ENCODE peak calls at places on chromosomes 3 and 15, in six cellular contexts. U is HCT116, W is GM12878, J is HepG2, I is H1, N is SK-N-SH. C is an unnamed sample.

GRCh38 chr3:150653110-150653561 is 50.0 kb downstream of the SELENOT start:
- DNase-seq in I (no peak), U (no peak), N (no peak), W (peak), J (no peak), C (no peak)

GRCh38 chr3:129119365-129120100 is 2.1 kb downstream of the RAB43 start:
- DNase-seq in N (no peak), I (no peak), J (peak), U (no peak), W (no peak), C (no peak)

GRCh38 chr15:39666671-39667070 is 85.8 kb downstream of the THBS1 start:
- DNase-seq in N (no peak), U (no peak), J (no peak), I (no peak), W (no peak), C (no peak)

GRCh38 chr3:191963182-191963581 is 502.2 kb downstream of the PYDC2 start:
- DNase-seq in U (no peak), W (no peak), N (no peak), J (no peak), I (peak), C (no peak)

GRCh38 chr15:47961401-47962090 is 159.2 kb upstream of the SLC24A5 start:
- DNase-seq in U (no peak), W (peak), N (no peak), J (no peak), I (no peak), C (no peak)

GRCh38 chr3:134197681-134198261 is 52.9 kb downstream of the RYK start:
- DNase-seq in U (peak), I (no peak), W (peak), J (peak), N (peak), C (peak)

GRCh38 chr15:73346735-73347312 is 21.9 kb downstream of the HCN4 start:
- DNase-seq in W (no peak), U (peak), J (peak), N (no peak), I (peak), C (peak)

GRCh38 chr3:177749836-177750235 is 552.6 kb upstream of the TBL1XR1 start:
- DNase-seq in J (no peak), W (no peak), U (no peak), N (no peak), I (no peak), C (no peak)

GRCh38 chr15:28936081-28936480 is 50.3 kb downstream of the APBA2 start:
- DNase-seq in N (no peak), U (no peak), W (no peak), J (no peak), I (no peak), C (no peak)

GRCh38 chr3:133958071-133958806 is 62.6 kb upstream of the RAB6B start:
- DNase-seq in U (no peak), N (no peak), W (no peak), I (no peak), J (no peak), C (no peak)

GRCh38 chr3:77686560-77686959 is 646.7 kb downstream of the ROBO2 start:
- DNase-seq in N (no peak), W (no peak), I (no peak), U (no peak), J (no peak), C (peak)

GRCh38 chr3:127589600-127590281 is 792 bp downstream of the TPRA1 start:
- DNase-seq in J (no peak), U (no peak), N (no peak), W (no peak), I (peak), C (no peak)

GRCh38 chr15:51366911-51367310 is 25.5 kb downstream of the GLDN start:
- DNase-seq in U (no peak), W (no peak), J (no peak), I (no peak), N (no peak), C (peak)

GRCh38 chr3:126342211-126342610 is 15.0 kb downstream of the KLF15 start:
- DNase-seq in J (no peak), I (peak), U (no peak), W (no peak), N (no peak), C (no peak)

GRCh38 chr15:85667491-85668424 is 127.0 kb downstream of the KLHL25 start:
- DNase-seq in I (no peak), J (peak), U (peak), N (no peak), W (no peak), C (no peak)

DNA sequence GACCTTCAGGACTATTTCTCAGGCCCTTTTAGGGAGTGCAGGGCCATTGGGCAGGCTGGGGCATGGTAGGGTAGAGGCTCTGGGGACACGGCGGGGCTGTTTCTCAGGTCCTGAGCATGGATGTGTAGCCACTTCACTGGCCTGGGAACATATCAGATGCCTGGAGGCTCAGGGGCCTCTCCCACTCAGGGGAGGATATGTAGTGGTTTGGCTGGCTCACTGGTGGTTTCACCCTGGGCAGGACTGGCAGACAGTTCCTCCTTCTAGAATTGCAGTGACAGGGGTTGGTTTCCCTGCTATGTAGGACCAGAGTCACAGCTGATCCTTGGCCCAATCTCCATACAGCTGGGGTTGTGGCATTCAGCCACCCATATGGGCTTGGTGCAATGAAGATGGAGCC is 4.8 kb upstream of the ARHGAP31 start:
- DNase-seq in W (no peak), U (no peak), I (no peak), J (no peak), N (no peak), C (no peak)
- TF ChIP-seq JUND in W (no peak), U (no peak), I (no peak), J (no peak), N (no peak), C (no peak)

GRCh38 chr15:60729850-60730458 is 251.0 kb upstream of the ICE2 start:
- DNase-seq in U (no peak), J (no peak), W (no peak), I (no peak), N (no peak), C (no peak)
- TF ChIP-seq JUND in U (no peak), J (no peak), W (no peak), I (no peak), N (no peak), C (no peak)

GRCh38 chr15:64806509-64806908 is 18.9 kb downstream of the PIF1 start:
- DNase-seq in N (no peak), U (no peak), J (no peak), I (no peak), W (no peak), C (no peak)
- TF ChIP-seq JUND in N (no peak), U (no peak), J (no peak), I (no peak), W (no peak), C (no peak)

DNA sequence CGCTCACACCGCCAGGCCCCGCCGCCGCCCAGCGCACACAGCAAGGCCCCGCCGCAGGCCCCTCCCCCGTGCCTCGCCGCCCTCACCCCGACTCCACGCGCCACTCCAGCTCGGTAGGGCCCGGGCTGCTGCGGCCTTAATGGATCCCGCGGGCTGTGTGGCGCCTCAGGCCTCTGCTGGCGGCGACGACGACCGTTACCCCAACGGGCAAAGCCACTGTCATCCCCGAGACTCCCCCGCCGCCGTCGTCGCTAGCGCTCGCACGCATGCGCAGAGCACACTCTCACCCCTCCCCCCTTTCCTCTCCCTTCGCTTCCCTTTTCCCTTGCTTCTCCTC is at the start of gene MSL2:
- DNase-seq in J (no peak), U (no peak), W (no peak), N (no peak), I (no peak), C (no peak)
- TF ChIP-seq JUND in J (no peak), U (no peak), W (no peak), N (no peak), I (no peak), C (no peak)

GRCh38 chr3:52002768-52003167 is 7.1 kb upstream of the RPL29 start:
- DNase-seq in W (no peak), I (peak), U (no peak), N (no peak), J (no peak), C (no peak)

GRCh38 chr3:52004906-52005395 is 9.3 kb upstream of the RPL29 start:
- DNase-seq in J (no peak), U (no peak), N (no peak), W (no peak), I (no peak), C (no peak)

GRCh38 chr3:52005571-52005986 is 9.9 kb upstream of the RPL29 start:
- DNase-seq in N (peak), J (no peak), U (no peak), W (no peak), I (peak), C (no peak)

GRCh38 chr3:52006017-52006819 is 10.5 kb upstream of the RPL29 start:
- DNase-seq in N (peak), U (no peak), J (no peak), I (no peak), W (no peak), C (no peak)

GRCh38 chr3:52004158-52004787 is 8.6 kb upstream of the RPL29 start:
- DNase-seq in N (peak), J (peak), I (peak), U (no peak), W (no peak), C (no peak)
- TF ChIP-seq JUND in N (no peak), J (no peak), I (no peak), U (no peak), W (no peak), C (no peak)

DNA sequence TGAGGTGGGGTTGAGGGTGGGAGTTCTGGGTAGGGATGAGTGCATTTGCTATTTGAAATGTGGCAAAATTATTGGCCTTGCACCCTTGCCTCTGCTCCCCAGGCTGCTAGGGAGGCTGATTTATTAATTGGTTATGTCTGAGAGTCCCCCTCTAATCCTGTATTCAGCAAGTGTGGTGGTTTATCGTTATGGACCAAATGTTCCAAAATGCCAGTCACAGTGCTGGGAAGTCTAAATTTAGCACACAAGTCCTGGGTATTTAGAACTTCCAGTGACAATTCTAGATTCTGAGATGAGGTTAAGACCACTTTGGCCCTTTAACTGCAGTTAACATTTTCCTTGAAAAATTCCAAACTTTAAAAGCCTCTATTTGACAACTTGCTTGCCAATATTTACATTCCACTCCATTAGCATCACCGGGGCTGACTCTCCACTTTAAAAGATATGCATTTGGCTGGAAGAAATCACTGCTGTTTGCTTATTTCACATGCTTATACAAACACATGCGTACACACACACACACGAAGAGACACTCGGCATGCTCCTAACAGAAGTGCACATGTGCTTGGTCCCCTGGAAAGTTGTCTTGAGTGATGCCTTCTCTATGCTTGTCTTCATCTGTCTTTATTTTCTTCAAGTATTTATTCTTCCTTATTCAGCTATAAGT is 247.7 kb downstream of the IL20RB start:
- DNase-seq in I (no peak), N (no peak), U (no peak), W (no peak), J (peak), C (peak)
- TF ChIP-seq JUND in I (no peak), N (no peak), U (no peak), W (no peak), J (no peak), C (peak)

DNA sequence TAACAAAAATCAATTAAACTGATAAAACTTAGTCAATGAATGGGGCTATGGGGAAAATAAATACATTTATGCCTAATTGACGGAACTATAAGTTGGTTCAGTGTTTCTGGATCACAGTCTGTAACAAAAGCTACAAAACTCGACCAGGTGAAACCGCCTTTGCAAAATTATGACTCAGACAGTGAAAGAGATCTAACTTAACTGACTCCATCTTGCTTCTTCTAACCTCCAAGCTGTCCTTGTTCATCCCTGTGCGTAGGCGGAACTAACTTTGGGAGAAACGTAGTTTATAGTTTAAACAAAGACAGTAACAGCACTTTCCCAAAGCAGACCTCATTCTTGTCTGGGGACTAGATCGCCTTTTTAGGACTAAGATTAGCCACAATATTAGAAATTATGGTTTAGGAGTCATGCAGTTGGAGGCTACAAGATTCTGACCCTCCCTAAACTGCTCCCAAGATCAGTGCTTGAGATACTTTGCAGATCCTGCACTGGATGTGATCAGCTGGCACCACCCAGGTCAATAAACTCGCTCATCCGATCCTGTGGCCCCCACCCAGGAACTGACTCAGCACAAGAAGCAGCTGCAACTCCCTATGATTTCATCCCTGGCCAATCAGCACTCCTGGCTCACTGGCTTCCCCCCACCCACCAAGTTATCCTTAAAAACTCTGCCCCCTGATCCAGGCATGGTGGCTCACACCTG is 7.2 kb upstream of the MFGE8 start:
- DNase-seq in U (no peak), N (no peak), W (no peak), I (peak), J (no peak), C (no peak)
- TF ChIP-seq JUND in U (peak), N (no peak), W (no peak), I (no peak), J (no peak), C (no peak)

GRCh38 chr3:55491296-55491816 is 4.2 kb upstream of the WNT5A start:
- DNase-seq in J (no peak), I (no peak), N (no peak), W (no peak), U (no peak), C (no peak)

GRCh38 chr3:55487376-55488241 is 503 bp upstream of the WNT5A start:
- DNase-seq in I (peak), U (no peak), J (no peak), N (peak), W (no peak), C (peak)

GRCh38 chr3:55490194-55490913 is 3.2 kb upstream of the WNT5A start:
- DNase-seq in J (no peak), W (no peak), I (no peak), U (no peak), N (no peak), C (no peak)

GRCh38 chr3:55488398-55489055 is 1.4 kb upstream of the WNT5A start:
- DNase-seq in J (no peak), N (peak), U (no peak), I (peak), W (peak), C (peak)

GRCh38 chr3:55489804-55490132 is 2.7 kb upstream of the WNT5A start:
- DNase-seq in J (no peak), N (no peak), W (no peak), U (no peak), I (peak), C (no peak)
- TF ChIP-seq JUND in J (no peak), N (no peak), W (no peak), U (no peak), I (no peak), C (no peak)

GRCh38 chr3:72163809-72164634 is 379.1 kb upstream of the PROK2 start:
- DNase-seq in I (no peak), J (no peak), W (peak), N (no peak), U (no peak), C (no peak)
- TF ChIP-seq JUND in I (no peak), J (no peak), W (no peak), N (no peak), U (no peak), C (no peak)

GRCh38 chr3:62845996-62846395 is 29.2 kb downstream of the CADPS start:
- DNase-seq in U (no peak), I (no peak), N (no peak), W (no peak), J (no peak), C (no peak)

GRCh38 chr3:62843508-62843907 is 31.7 kb downstream of the CADPS start:
- DNase-seq in J (no peak), I (no peak), W (no peak), U (no peak), N (no peak), C (no peak)
- TF ChIP-seq JUND in J (no peak), I (no peak), W (no peak), U (no peak), N (no peak), C (no peak)